ENCODE peak calls at places on chromosomes 13 and 19, in ten cellular contexts. D, K, M, B, A, L, W, U, H and G are unnamed samples.

GRCh38 chr13:113963376-113963775 is 10.5 kb downstream of the C13orf46 start:
- DNase-seq in K (no peak), A (no peak), H (no peak), D (no peak), M (no peak), B (no peak), W (no peak), L (no peak), U (no peak), G (no peak)

GRCh38 chr19:23075031-23075733 is 41.6 kb upstream of the ZNF730 start:
- DNase-seq in A (no peak), D (no peak), W (peak; percentile 55), M (no peak), H (no peak), U (peak; percentile 24), B (peak; percentile 3), K (peak; percentile 81), L (peak; percentile 90), G (peak; percentile 26)

GRCh38 chr13:81606074-81606473 is 1265.1 kb upstream of the SPRY2 start:
- DNase-seq in W (no peak), M (no peak), K (no peak), D (no peak), H (no peak), B (no peak), A (no peak), L (no peak), U (no peak), G (no peak)

GRCh38 chr19:10260141-10260584 is 8.1 kb downstream of the MRPL4 start:
- DNase-seq in D (no peak), L (no peak), A (peak; percentile 34), W (peak; percentile 79), U (peak; percentile 86), K (no peak), B (no peak), M (no peak), H (no peak), G (no peak)

GRCh38 chr19:38496603-38497487 is 63.4 kb downstream of the RYR1 start:
- DNase-seq in L (no peak), W (no peak), B (no peak), D (no peak), U (no peak), K (no peak), H (no peak), A (no peak), M (no peak), G (no peak)

GRCh38 chr19:34317311-34317927 is 47.6 kb upstream of the GPI start:
- DNase-seq in A (no peak), W (no peak), U (peak; percentile 30), K (no peak), M (no peak), H (no peak), L (no peak), D (peak; percentile 7), B (no peak), G (no peak)

GRCh38 chr19:46372901-46373572 is 26.1 kb downstream of the PPP5C start:
- DNase-seq in L (peak; percentile 73), B (peak; percentile 28), K (peak; percentile 11), M (no peak), U (no peak), W (no peak), D (no peak), A (no peak), H (no peak), G (no peak)

GRCh38 chr13:43895940-43896339 is 16.2 kb downstream of the LACC1 start:
- DNase-seq in K (no peak), D (no peak), H (no peak), B (no peak), M (no peak), U (no peak), A (no peak), W (no peak), L (no peak), G (no peak)

GRCh38 chr19:49712397-49712859 is 21.5 kb downstream of the CPT1C start:
- DNase-seq in B (no peak), L (peak; percentile 76), H (peak; percentile 43), W (no peak), M (no peak), D (no peak), K (no peak), U (no peak), A (no peak), G (peak; percentile 73)

GRCh38 chr19:3343619-3344502 is 22.5 kb upstream of the NFIC start:
- DNase-seq in U (peak; percentile 81), D (no peak), B (no peak), L (peak; percentile 77), K (no peak), W (peak; percentile 68), M (no peak), A (no peak), H (peak; percentile 91), G (no peak)

GRCh38 chr13:51912511-51913225 is 50.9 kb downstream of the CCDC70 start:
- DNase-seq in A (no peak), U (no peak), D (no peak), B (no peak), W (peak; percentile 37), L (no peak), M (no peak), K (no peak), H (no peak), G (no peak)

GRCh38 chr19:56538761-56539263 is at the start of gene ZFP28:
- DNase-seq in B (peak; percentile 83), H (no peak), D (no peak), A (no peak), L (peak; percentile 97), K (no peak), U (peak; percentile 76), W (peak; percentile 87), M (no peak), G (no peak)

GRCh38 chr13:47211106-47211505 is 314.3 kb upstream of the HTR2A start:
- DNase-seq in D (no peak), M (no peak), W (no peak), A (no peak), H (no peak), B (no peak), K (no peak), U (no peak), L (no peak), G (peak; percentile 26)

GRCh38 chr13:102729560-102730275 is 34.9 kb upstream of the METTL21C start:
- DNase-seq in L (no peak), W (no peak), M (no peak), B (peak; percentile 43), D (no peak), U (no peak), H (peak; percentile 9), A (no peak), K (no peak), G (peak; percentile 26)

GRCh38 chr19:36215276-36216171 is 618 bp downstream of the ZNF146 start:
- DNase-seq in B (peak; percentile 13), D (no peak), K (peak; percentile 5), L (no peak), M (no peak), W (no peak), A (no peak), U (peak; percentile 68), H (peak; percentile 38), G (no peak)

GRCh38 chr13:34731486-34731885 is 210.6 kb upstream of the NBEA start:
- DNase-seq in W (no peak), B (no peak), L (no peak), D (no peak), A (no peak), M (no peak), K (no peak), U (no peak), H (no peak), G (no peak)

GRCh38 chr19:3142292-3142670 is 6.4 kb downstream of the GNA15 start:
- DNase-seq in B (no peak), U (peak; percentile 78), W (no peak), H (peak; percentile 90), M (no peak), A (no peak), K (no peak), L (no peak), D (no peak), G (no peak)

GRCh38 chr19:1221904-1222255 is 15.9 kb downstream of the CBARP start:
- DNase-seq in D (no peak), L (no peak), W (no peak), A (no peak), M (no peak), K (no peak), H (no peak), B (no peak), U (no peak), G (no peak)

GRCh38 chr19:55305491-55305890 is 19.6 kb downstream of the TMEM150B start:
- DNase-seq in U (peak; percentile 75), K (no peak), L (peak; percentile 81), W (peak; percentile 75), A (peak; percentile 32), B (peak; percentile 15), D (peak; percentile 27), M (no peak), H (peak; percentile 38), G (no peak)